ENCODE peak calls at places on chromosome 2, in nine cellular contexts. A, P, J, W, N, V, C, Z and R are unnamed samples. For H3K4me1, the result is how much of the 10 kb centered on the place peaks cover.

GRCh38 chr2:161943012-161943411 is 131.0 kb downstream of the DPP4 start:
- DNase-seq in Z (no peak), P (no peak), N (no peak), W (no peak), J (no peak), C (no peak), V (no peak), A (no peak), R (no peak)

GRCh38 chr2:16217271-16217670 is 276.9 kb downstream of the MYCN start:
- DNase-seq in P (no peak), J (no peak), W (no peak), N (no peak), C (no peak), A (no peak), V (no peak), Z (no peak), R (no peak)

GRCh38 chr2:1685957-1686783 is 58.1 kb downstream of the PXDN start:
- DNase-seq in C (no peak), A (no peak), P (no peak), N (no peak), J (no peak), W (no peak), Z (no peak), V (no peak), R (no peak)

GRCh38 chr2:101991731-101992145 is at the start of gene IL1R2:
- DNase-seq in V (no peak), J (peak), N (no peak), W (no peak), Z (no peak), A (peak), P (no peak), C (no peak), R (peak)

GRCh38 chr2:99622578-99622977 is 132.8 kb upstream of the REV1 start:
- DNase-seq in A (no peak), Z (no peak), C (no peak), J (no peak), W (no peak), P (no peak), V (no peak), N (no peak), R (no peak)

GRCh38 chr2:172288603-172289002 is 138.8 kb upstream of the ITGA6 start:
- DNase-seq in C (no peak), W (no peak), Z (no peak), J (no peak), A (no peak), N (no peak), P (no peak), V (no peak), R (no peak)

GRCh38 chr2:80105020-80105419 is 199.5 kb downstream of the LRRTM1 start:
- DNase-seq in J (no peak), C (no peak), N (no peak), A (no peak), P (no peak), Z (no peak), W (no peak), V (no peak), R (no peak)

GRCh38 chr2:7974086-7974485 is 707.8 kb upstream of the ID2 start:
- DNase-seq in W (no peak), C (no peak), Z (no peak), A (no peak), N (no peak), P (no peak), V (no peak), J (no peak), R (no peak)

GRCh38 chr2:161961046-161961445 is 113.0 kb downstream of the DPP4 start:
- DNase-seq in Z (no peak), C (no peak), W (no peak), A (no peak), V (no peak), P (no peak), J (no peak), N (no peak), R (no peak)

GRCh38 chr2:156329031-156329921 is 3.2 kb downstream of the NR4A2 start:
- DNase-seq in Z (no peak), J (peak), V (no peak), W (no peak), P (no peak), C (peak), N (no peak), A (no peak), R (no peak)

GRCh38 chr2:43178602-43179542 is 47.5 kb downstream of the ZFP36L2 start:
- DNase-seq in C (no peak), Z (peak), P (peak), V (peak), W (peak), A (peak), N (no peak), J (peak), R (peak)

GRCh38 chr2:189440644-189440946 is 679 bp upstream of the WDR75 start:
- DNase-seq in A (no peak), Z (peak), J (no peak), V (no peak), P (no peak), C (no peak), N (no peak), W (no peak), R (no peak)

GRCh38 chr2:119673796-119674195 is 5.2 kb upstream of the TMEM177 start:
- DNase-seq in C (no peak), A (no peak), Z (no peak), J (no peak), N (no peak), W (no peak), P (no peak), V (no peak), R (no peak)

GRCh38 chr2:165256618-165257017 is 17.4 kb downstream of the SCN2A start:
- DNase-seq in A (no peak), Z (no peak), V (no peak), J (no peak), N (no peak), C (no peak), W (no peak), P (no peak), R (no peak)

GRCh38 chr2:121175326-121175725 is 109.7 kb downstream of the TFCP2L1 start:
- DNase-seq in A (no peak), P (no peak), N (no peak), V (no peak), W (no peak), J (no peak), C (no peak), Z (no peak), R (no peak)

GRCh38 chr2:214591359-214591758 is 180.5 kb downstream of the VWC2L start:
- DNase-seq in A (no peak), W (no peak), J (no peak), C (no peak), V (no peak), P (no peak), Z (no peak), N (no peak), R (no peak)

GRCh38 chr2:182361477-182361876 is 65.4 kb downstream of the PDE1A start:
- DNase-seq in P (no peak), Z (no peak), W (no peak), V (no peak), J (no peak), A (no peak), C (no peak), N (no peak), R (no peak)

GRCh38 chr2:70596739-70597138 is 43.1 kb upstream of the TGFA start:
- DNase-seq in P (no peak), J (peak), V (no peak), N (no peak), A (peak), W (no peak), Z (no peak), C (no peak), R (no peak)

DNA sequence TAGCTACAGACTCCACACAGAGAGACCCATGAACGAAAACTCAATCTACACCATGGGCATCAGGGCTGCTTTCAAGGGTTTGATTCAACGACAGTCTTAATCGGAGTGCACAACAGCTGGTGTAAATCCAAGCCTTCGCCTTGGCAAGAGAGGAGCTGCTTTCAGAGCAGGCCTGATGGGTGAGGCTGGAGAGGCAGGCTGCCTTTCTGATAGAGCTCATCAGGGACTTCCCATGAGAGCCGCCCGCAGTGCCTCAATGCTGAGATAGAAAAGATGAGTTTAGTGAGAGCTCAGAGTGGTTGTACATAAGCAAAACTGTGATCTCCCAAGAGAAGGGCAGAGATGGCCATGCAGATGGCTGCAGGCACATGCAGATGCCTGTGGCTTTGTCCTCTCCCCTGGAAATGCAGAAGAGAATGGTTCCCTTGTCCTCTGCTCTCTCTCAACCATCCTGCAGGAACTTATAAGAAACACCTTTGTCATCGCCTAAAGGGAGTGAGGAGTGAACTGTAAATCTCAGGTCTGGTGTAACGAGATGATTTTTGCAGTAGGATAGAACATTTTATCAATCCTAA is 122.1 kb downstream of the ARL4C start:
- DNase-seq in Z (no peak), C (no peak), P (no peak), J (no peak), W (peak), A (no peak), N (no peak), V (no peak), R (no peak)
- H3K4me1 ChIP-seq in Z (under half), C (under half), P (under half), J (under half), W (under half), A (under half), N (under half), V (under half), R (under half)

GRCh38 chr2:47054867-47055266 is 100.2 kb downstream of the STPG4 start:
- DNase-seq in C (no peak), N (no peak), J (peak), Z (no peak), A (no peak), P (no peak), W (no peak), V (no peak), R (no peak)
- H3K4me1 ChIP-seq in C (under half), N (under half), J (under half), Z (half or more), A (under half), P (under half), W (under half), V (under half), R (half or more)

GRCh38 chr2:134289225-134289624 is 35.4 kb downstream of the MGAT5 start:
- DNase-seq in J (no peak), W (no peak), V (no peak), C (no peak), N (no peak), P (no peak), Z (no peak), A (no peak), R (no peak)
- H3K4me1 ChIP-seq in J (under half), W (under half), V (under half), C (under half), N (half or more), P (under half), Z (under half), A (under half), R (half or more)

GRCh38 chr2:230895536-230896345 is 29.3 kb downstream of the GPR55 start:
- DNase-seq in C (no peak), J (no peak), P (no peak), A (peak), Z (no peak), W (no peak), V (no peak), N (no peak), R (no peak)

GRCh38 chr2:230893881-230894781 is 29.4 kb downstream of the ITM2C start:
- DNase-seq in Z (no peak), N (peak), V (no peak), A (peak), W (no peak), J (no peak), C (no peak), P (peak), R (no peak)

GRCh38 chr2:230891509-230891908 is 26.8 kb downstream of the ITM2C start:
- DNase-seq in P (no peak), V (no peak), J (no peak), W (no peak), Z (no peak), C (no peak), A (peak), N (no peak), R (no peak)

GRCh38 chr2:230891108-230891507 is 26.4 kb downstream of the ITM2C start:
- DNase-seq in W (peak), P (no peak), Z (no peak), C (no peak), J (no peak), A (no peak), N (no peak), V (no peak), R (no peak)

GRCh38 chr2:230893338-230893737 is 28.6 kb downstream of the ITM2C start:
- DNase-seq in W (no peak), A (peak), C (no peak), N (no peak), J (no peak), P (peak), Z (no peak), V (no peak), R (no peak)
- H3K4me1 ChIP-seq in W (under half), A (under half), C (under half), N (under half), J (under half), P (under half), Z (under half), V (under half), R (under half)